ENCODE peak calls at places on chromosomes 16 and 17, in five cellular contexts. U is right atrium auricular region, C is GM23248, D is ovary, R is left ventricle myocardium inferior. Q is an unnamed sample.
A peak's percentile ranks its signal among the peaks of the same experiment; 100 is the strongest.

GRCh38 chr17:39073916-39074315 is 77.5 kb downstream of the PLXDC1 start:
- DNase-seq in C (no peak), U (no peak), D (no peak), R (no peak), Q (no peak)

GRCh38 chr17:1201132-1201702 is 21.4 kb upstream of the ABR start:
- DNase-seq in D (no peak), C (no peak), U (no peak), R (no peak), Q (no peak)

GRCh38 chr17:75078097-75079022 is 9.4 kb upstream of the SLC16A5 start:
- DNase-seq in C (peak; percentile 92), D (no peak), U (no peak), R (no peak), Q (no peak)

GRCh38 chr16:53872248-53873221 is 168.6 kb downstream of the FTO start:
- DNase-seq in C (peak; percentile 90), U (no peak), D (no peak), R (no peak), Q (no peak)

GRCh38 chr17:56543280-56543679 is 50.2 kb upstream of the NOG start:
- DNase-seq in U (no peak), D (no peak), C (no peak), R (no peak), Q (no peak)

GRCh38 chr17:51828901-51829300 is 329.6 kb downstream of the CA10 start:
- DNase-seq in D (no peak), R (no peak), U (no peak), C (no peak), Q (no peak)

GRCh38 chr17:3615160-3615870 is 6.1 kb upstream of the TRPV1 start:
- DNase-seq in D (no peak), R (no peak), U (no peak), C (no peak), Q (no peak)

GRCh38 chr17:27944546-27945332 is 51.6 kb upstream of the LYRM9 start:
- DNase-seq in U (no peak), C (no peak), D (no peak), R (no peak), Q (no peak)

GRCh38 chr17:78397681-78398101 is 19.2 kb downstream of the PGS1 start:
- DNase-seq in D (no peak), C (peak; percentile 54), U (no peak), R (peak; percentile 56), Q (peak; percentile 81)

GRCh38 chr16:49462989-49463371 is 89.4 kb downstream of the C16orf78 start:
- DNase-seq in U (peak; percentile 26), C (no peak), R (no peak), D (no peak), Q (no peak)

GRCh38 chr17:34400301-34400931 is 37.4 kb upstream of the CCL1 start:
- DNase-seq in R (no peak), D (no peak), C (no peak), U (no peak), Q (no peak)

GRCh38 chr16:67844441-67844840 is 2.3 kb upstream of the NUTF2 start:
- DNase-seq in D (no peak), C (peak; percentile 57), U (no peak), R (no peak), Q (no peak)

GRCh38 chr16:53511403-53512280 is 8.6 kb upstream of the AKTIP start:
- DNase-seq in C (no peak), R (no peak), D (no peak), U (no peak), Q (no peak)

GRCh38 chr17:4008082-4008435 is 43.8 kb upstream of the ATP2A3 start:
- DNase-seq in U (no peak), C (no peak), R (no peak), D (no peak), Q (no peak)

GRCh38 chr16:51637744-51638100 is 486.7 kb upstream of the SALL1 start:
- DNase-seq in C (peak; percentile 60), U (no peak), R (no peak), D (no peak), Q (no peak)
- H3K27ac ChIP-seq in C (peak overlapping the region; percentile 60), U (no peak overlapping the region), R (no peak overlapping the region), D (no peak overlapping the region), Q (no peak overlapping the region)

DNA sequence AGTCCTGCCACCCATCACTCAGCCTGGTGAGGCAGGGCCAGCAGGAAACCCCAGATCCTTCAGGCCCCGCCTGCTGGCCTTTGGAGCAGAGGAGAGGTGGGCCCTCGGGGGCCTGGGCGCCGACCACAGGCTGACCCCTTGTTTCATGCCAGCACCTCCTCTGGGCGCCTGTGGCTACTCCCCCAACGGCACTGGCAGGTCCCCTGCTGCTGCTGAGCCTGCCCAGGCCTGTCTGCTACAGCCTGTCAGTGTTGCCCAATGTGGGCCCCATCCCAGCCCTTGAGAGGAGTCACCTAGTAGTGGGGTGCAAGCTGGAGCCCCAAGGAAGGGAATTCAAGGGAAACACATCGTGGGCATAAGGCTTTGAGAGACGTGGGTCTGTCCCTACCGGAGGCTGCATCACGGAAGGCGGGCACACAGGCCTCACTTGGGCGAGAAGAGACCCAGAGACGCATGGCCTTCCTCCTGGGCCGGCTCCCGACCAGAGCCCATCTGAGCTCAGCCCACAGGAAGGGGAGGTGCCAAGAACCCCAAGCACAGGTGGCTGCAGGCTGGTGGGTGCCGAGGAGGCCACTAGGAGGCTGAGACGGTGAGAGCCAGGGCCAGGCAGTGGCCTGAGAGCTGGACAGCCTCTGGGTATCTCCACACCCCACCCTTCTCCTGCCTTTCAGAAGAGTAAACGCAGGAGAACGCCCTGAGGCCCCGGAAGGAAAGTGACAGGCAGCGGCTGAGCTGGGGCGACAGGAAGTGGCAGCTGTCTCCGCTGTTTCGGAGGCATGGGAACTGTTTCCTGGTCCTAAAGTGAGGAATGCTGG is 8.1 kb upstream of the FASN start:
- DNase-seq in D (peak; percentile 27), U (no peak), R (no peak), C (peak; percentile 50), Q (peak; percentile 74)
- H3K4me3 ChIP-seq in D (no peak overlapping the region), U (peak overlapping the region; percentile 30), R (peak overlapping the region; percentile 47), C (no peak overlapping the region), Q (peak overlapping the region; percentile 43)

DNA sequence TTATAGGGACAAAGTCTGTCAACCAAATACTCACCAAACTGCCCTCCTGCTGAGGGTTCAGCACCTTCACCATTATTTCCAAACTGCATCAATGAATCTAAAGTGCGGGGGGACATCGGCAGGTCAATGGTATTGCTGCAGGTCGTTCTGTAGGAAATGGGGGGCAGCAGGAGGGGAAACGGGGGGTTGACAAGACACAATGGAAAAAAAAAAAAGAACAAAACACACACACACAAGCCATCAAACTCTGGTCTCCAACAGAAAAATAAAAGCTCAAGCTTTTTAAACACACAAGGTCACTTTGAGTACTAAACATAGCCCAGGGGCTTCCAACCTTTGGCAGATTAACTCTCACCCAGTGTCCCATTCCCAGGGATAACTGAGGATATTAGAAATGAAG is 28.5 kb downstream of the STAT5A start:
- DNase-seq in R (no peak), D (no peak), C (no peak), U (no peak), Q (no peak)
- H3K4me1 ChIP-seq in R (peaks cover 73% of the 10 kb centered on the region), D (peaks cover 3% of the 10 kb centered on the region), C (peaks cover 7% of the 10 kb centered on the region), U (no peaks in the 10 kb centered on the region), Q (peaks cover 11% of the 10 kb centered on the region)

GRCh38 chr16:84503751-84504395 is 586 bp downstream of the MEAK7 start:
- DNase-seq in D (no peak), C (peak; percentile 82), U (no peak), R (peak; percentile 15), Q (peak; percentile 48)
- H3K27ac ChIP-seq in D (peak overlapping the region; percentile 73), C (peak overlapping the region; percentile 92), U (peak overlapping the region; percentile 75), R (peak overlapping the region; percentile 89), Q (peak overlapping the region; percentile 92)

GRCh38 chr17:40560592-40561293 is 4.5 kb downstream of the CCR7 start:
- DNase-seq in U (no peak), D (peak; percentile 37), R (no peak), C (peak; percentile 36), Q (peak; percentile 51)
- H3K4me3 ChIP-seq in U (peak overlapping the region; percentile 24), D (no peak overlapping the region), R (peak overlapping the region; percentile 36), C (peak overlapping the region; percentile 50), Q (no peak overlapping the region)

GRCh38 chr17:58336456-58337094 is 8.0 kb upstream of the TSPOAP1 start:
- DNase-seq in D (no peak), C (peak; percentile 40), U (no peak), R (no peak), Q (no peak)
- H3K4me1 ChIP-seq in D (no peaks in the 10 kb centered on the region), C (peaks cover 41% of the 10 kb centered on the region), U (no peaks in the 10 kb centered on the region), R (peaks cover 16% of the 10 kb centered on the region), Q (no peaks in the 10 kb centered on the region)

DNA sequence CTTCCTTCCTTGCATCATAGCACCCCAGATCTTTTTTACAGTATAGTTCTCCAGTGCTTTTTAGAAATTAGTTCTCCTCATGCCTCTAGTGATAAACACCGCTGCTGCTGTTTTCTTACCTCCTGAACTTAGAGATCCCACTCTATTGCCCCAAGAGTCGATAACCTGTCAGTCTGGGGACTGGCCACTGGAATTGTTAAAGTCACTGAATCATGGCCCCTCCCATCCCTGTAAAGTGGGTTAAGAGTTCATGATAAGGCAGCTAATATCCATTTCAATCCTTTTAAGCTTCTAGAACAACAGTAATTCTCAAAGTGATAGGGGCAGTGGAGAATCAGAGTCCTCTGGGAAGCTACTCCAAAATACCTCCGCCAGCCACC is 1.8 kb upstream of the SMARCD2 start:
- DNase-seq in U (no peak), D (no peak), C (no peak), R (no peak), Q (peak; percentile 17)
- H3K27ac ChIP-seq in U (no peak overlapping the region), D (no peak overlapping the region), C (no peak overlapping the region), R (peak overlapping the region; percentile 98), Q (peak overlapping the region; percentile 80)

GRCh38 chr16:66746048-66746447 is 5.4 kb downstream of the DYNC1LI2 start:
- DNase-seq in D (no peak), R (no peak), C (no peak), U (no peak), Q (no peak)
- H3K4me3 ChIP-seq in D (no peak overlapping the region), R (no peak overlapping the region), C (no peak overlapping the region), U (no peak overlapping the region), Q (no peak overlapping the region)

Q was measured in psoas muscle.